ENCODE peak calls at places on chromosomes 13 and 19, in ten cellular contexts. D is esophagus squamous epithelium, U is transverse colon, V is endothelial cell of umbilical vein, H is adrenal gland, K is ovary, F is suprapubic skin, P is testis, X is Peyer's patch, Y is breast epithelium. R is an unnamed sample. For H3K36me3, the result is how much of the 10 kb centered on the place peaks cover.

GRCh38 chr13:109156181-109156935 is 526.9 kb downstream of the MYO16 start:
- DNase-seq in X (no peak), F (no peak), H (no peak), U (no peak), P (no peak), V (peak), Y (no peak), K (no peak), D (no peak), R (no peak)

GRCh38 chr19:7912144-7912696 is 2.4 kb upstream of the TGFBR3L start:
- DNase-seq in F (no peak), U (no peak), D (no peak), V (no peak), P (no peak), X (no peak), H (peak), Y (no peak), K (no peak), R (peak)

GRCh38 chr13:110853235-110853721 is 61.6 kb downstream of the ANKRD10 start:
- DNase-seq in Y (no peak), D (no peak), F (no peak), K (no peak), H (no peak), P (no peak), U (no peak), X (no peak), V (no peak), R (peak)

GRCh38 chr13:78256479-78256878 is 337.8 kb upstream of the EDNRB start:
- DNase-seq in Y (no peak), V (no peak), P (no peak), U (no peak), D (no peak), X (no peak), H (no peak), F (no peak), K (no peak), R (no peak)

GRCh38 chr13:33349996-33350826 is 64.7 kb upstream of the STARD13 start:
- DNase-seq in Y (peak), P (peak), F (no peak), D (no peak), K (peak), V (peak), H (peak), X (no peak), U (peak), R (peak)

GRCh38 chr13:99265823-99266426 is 7.7 kb upstream of the GPR18 start:
- DNase-seq in U (no peak), V (peak), F (no peak), X (no peak), K (no peak), Y (no peak), H (no peak), D (no peak), P (no peak), R (no peak)

GRCh38 chr19:2315818-2316353 is 7.9 kb upstream of the LINGO3 start:
- DNase-seq in X (peak), H (peak), P (peak), K (no peak), Y (no peak), U (peak), F (no peak), D (no peak), V (peak), R (no peak)

GRCh38 chr13:92994056-92994455 is 232.6 kb upstream of the GPC6 start:
- DNase-seq in U (no peak), H (no peak), P (no peak), V (no peak), F (no peak), Y (no peak), X (no peak), D (no peak), K (no peak), R (no peak)

GRCh38 chr19:14544977-14545715 is 15.8 kb downstream of the TECR start:
- DNase-seq in D (no peak), F (no peak), Y (peak), H (peak), P (no peak), V (no peak), U (peak), K (no peak), X (no peak), R (no peak)

GRCh38 chr19:22634450-22634827 is 315 bp downstream of the ZNF492 start:
- DNase-seq in U (no peak), V (no peak), D (no peak), K (no peak), Y (no peak), F (no peak), X (no peak), P (no peak), H (no peak), R (no peak)

GRCh38 chr13:28394422-28394821 is 100.5 kb downstream of the FLT1 start:
- DNase-seq in U (no peak), K (no peak), F (no peak), X (no peak), V (peak), D (no peak), H (no peak), Y (no peak), P (no peak), R (no peak)

GRCh38 chr13:66265446-66265845 is 964.7 kb downstream of the PCDH9 start:
- DNase-seq in K (no peak), H (no peak), F (no peak), U (no peak), X (no peak), D (no peak), V (no peak), P (no peak), Y (no peak), R (no peak)

GRCh38 chr13:110944121-110944967 is 29.5 kb upstream of the ANKRD10 start:
- DNase-seq in D (no peak), F (no peak), Y (no peak), P (no peak), X (no peak), V (peak), U (peak), K (peak), H (no peak), R (no peak)

GRCh38 chr19:23002690-23003422 is at the start of gene ZNF728:
- DNase-seq in P (peak), F (peak), K (peak), D (no peak), V (no peak), Y (peak), X (no peak), U (peak), H (peak), R (peak)

GRCh38 chr19:37905936-37906867 is at the start of gene WDR87:
- DNase-seq in D (no peak), K (peak), X (peak), P (no peak), F (no peak), Y (peak), H (no peak), U (peak), V (no peak), R (peak)

GRCh38 chr19:1399745-1400144 is 1.6 kb downstream of the GAMT start:
- DNase-seq in D (no peak), Y (no peak), H (no peak), K (no peak), U (no peak), X (no peak), V (no peak), F (no peak), P (no peak), R (no peak)

GRCh38 chr13:22915442-22916082 is 265.2 kb upstream of the SGCG start:
- DNase-seq in Y (no peak), U (peak), D (no peak), F (no peak), V (peak), P (peak), K (peak), X (no peak), H (peak), R (peak)

GRCh38 chr19:36973021-36973843 is 57.1 kb downstream of the ZNF568 start:
- DNase-seq in P (peak), D (peak), U (peak), F (peak), H (peak), X (peak), V (peak), K (peak), Y (peak), R (peak)

GRCh38 chr13:46648166-46648607 is 95.2 kb downstream of the LRCH1 start:
- DNase-seq in V (no peak), P (no peak), F (no peak), K (no peak), Y (no peak), U (peak), H (no peak), X (peak), D (no peak), R (no peak)

GRCh38 chr13:35992964-35993363 is 138.2 kb downstream of the DCLK1 start:
- DNase-seq in Y (no peak), P (no peak), K (no peak), D (no peak), H (no peak), U (no peak), F (no peak), X (no peak), V (no peak), R (no peak)

GRCh38 chr19:2268480-2268830 is 12.2 kb upstream of the JSRP1 start:
- DNase-seq in X (no peak), H (no peak), P (no peak), F (no peak), U (no peak), K (no peak), D (no peak), V (no peak), Y (no peak), R (no peak)

GRCh38 chr13:44425815-44426078 is 52.1 kb downstream of the SERP2 start:
- DNase-seq in P (no peak), V (no peak), F (no peak), X (no peak), Y (no peak), D (no peak), U (no peak), H (no peak), K (no peak), R (no peak)

GRCh38 chr13:30020726-30021312 is 170.4 kb upstream of the UBL3 start:
- DNase-seq in F (no peak), V (no peak), Y (no peak), D (no peak), X (no peak), U (no peak), H (no peak), P (no peak), K (no peak), R (peak)

GRCh38 chr13:106372199-106373160 is 163.0 kb downstream of the EFNB2 start:
- DNase-seq in U (no peak), Y (no peak), V (peak), D (no peak), P (no peak), X (no peak), H (no peak), F (no peak), K (no peak), R (no peak)

GRCh38 chr13:21012211-21012610 is 49.2 kb downstream of the LATS2 start:
- DNase-seq in X (no peak), P (no peak), F (no peak), U (no peak), V (no peak), D (no peak), Y (no peak), H (no peak), K (no peak), R (no peak)

GRCh38 chr13:39516140-39516539 is 86.9 kb downstream of the LHFPL6 start:
- DNase-seq in F (no peak), U (no peak), K (no peak), H (no peak), V (no peak), D (no peak), Y (no peak), P (no peak), X (no peak), R (no peak)

GRCh38 chr13:45747071-45747470 is 45.0 kb downstream of the CBY2 start:
- DNase-seq in F (no peak), X (no peak), V (no peak), D (no peak), K (no peak), Y (no peak), U (no peak), H (no peak), P (no peak), R (no peak)

GRCh38 chr19:50311723-50312635 is 17.2 kb downstream of the KCNC3 start:
- DNase-seq in V (no peak), Y (no peak), U (no peak), X (no peak), K (no peak), P (peak), H (no peak), F (no peak), D (no peak), R (no peak)

GRCh38 chr13:60679928-60680693 is 283.1 kb downstream of the TDRD3 start:
- DNase-seq in P (no peak), X (no peak), H (no peak), Y (no peak), V (peak), F (no peak), D (no peak), U (no peak), K (no peak), R (no peak)

GRCh38 chr19:17790059-17790780 is 4.7 kb upstream of the B3GNT3 start:
- DNase-seq in Y (no peak), X (no peak), U (peak), H (no peak), V (no peak), F (no peak), P (no peak), K (no peak), D (no peak), R (no peak)

GRCh38 chr13:48896312-48896711 is 79.4 kb upstream of the FNDC3A start:
- DNase-seq in F (no peak), X (no peak), D (no peak), H (no peak), P (no peak), Y (no peak), V (peak), U (no peak), K (no peak), R (no peak)

GRCh38 chr13:30837227-30838159 is 68.6 kb upstream of the MEDAG start:
- DNase-seq in U (no peak), P (no peak), X (no peak), D (no peak), F (no peak), K (no peak), V (no peak), H (no peak), Y (no peak), R (no peak)

GRCh38 chr13:99704390-99704789 is 203.1 kb downstream of the TM9SF2 start:
- DNase-seq in K (no peak), H (no peak), V (no peak), X (no peak), F (no peak), U (no peak), P (no peak), D (no peak), Y (no peak), R (no peak)

GRCh38 chr19:31969110-31969509 is 376.3 kb upstream of the ZNF507 start:
- DNase-seq in V (no peak), D (no peak), F (no peak), K (peak), H (no peak), X (no peak), P (peak), U (no peak), Y (no peak), R (no peak)
- TF ChIP-seq CTCF in V (no peak), D (no peak), F (no peak), K (no peak), H (no peak), X (no peak), P (no peak), U (no peak), Y (no peak), R (no peak)

DNA sequence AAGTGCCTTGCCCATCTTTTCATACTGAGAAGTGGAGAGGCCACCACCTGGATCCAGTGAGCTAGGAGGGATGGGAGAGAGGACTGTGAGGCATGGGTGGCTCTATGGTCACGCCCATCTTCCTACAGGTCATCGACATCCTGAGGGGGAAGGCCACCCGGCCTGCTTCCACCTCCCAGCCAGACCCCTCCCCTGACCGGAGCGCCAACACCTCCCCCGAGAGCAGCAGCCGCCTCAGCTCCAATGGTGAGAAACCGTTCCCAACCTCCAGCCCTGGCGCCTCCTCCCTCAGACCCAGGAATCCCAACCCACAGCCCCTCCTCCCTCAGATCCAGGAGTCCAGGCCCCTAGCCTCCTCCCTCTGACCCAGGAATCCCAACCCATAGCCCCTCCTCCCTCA is 10.1 kb downstream of the BCL3 start:
- DNase-seq in P (no peak), F (no peak), V (no peak), H (no peak), Y (no peak), D (no peak), U (no peak), K (peak), X (no peak), R (no peak)
- TF ChIP-seq POLR2A in P (no peak), F (no peak), V (no peak), H (no peak), Y (no peak), D (no peak), U (no peak), K (no peak), X (no peak), R (no peak)

GRCh38 chr19:16581971-16582343 is 9.7 kb upstream of the SLC35E1 start:
- DNase-seq in P (no peak), H (peak), D (no peak), F (no peak), Y (no peak), K (no peak), U (no peak), V (no peak), X (no peak), R (no peak)

GRCh38 chr19:16577531-16578052 is 5.4 kb upstream of the SLC35E1 start:
- DNase-seq in H (no peak), F (no peak), P (no peak), V (no peak), U (no peak), K (no peak), Y (no peak), D (no peak), X (no peak), R (no peak)

GRCh38 chr19:16581145-16581970 is 9.1 kb upstream of the SLC35E1 start:
- DNase-seq in X (no peak), U (no peak), H (peak), P (peak), F (no peak), K (no peak), V (no peak), D (no peak), Y (no peak), R (no peak)

GRCh38 chr19:16576690-16577530 is 4.7 kb upstream of the SLC35E1 start:
- DNase-seq in F (no peak), U (no peak), H (no peak), D (no peak), K (no peak), Y (no peak), X (no peak), V (no peak), P (no peak), R (no peak)

GRCh38 chr19:16579381-16579780 is 7.2 kb upstream of the SLC35E1 start:
- DNase-seq in D (no peak), V (no peak), H (no peak), X (no peak), P (no peak), U (no peak), F (no peak), K (no peak), Y (no peak), R (no peak)
- H3K36me3 ChIP-seq in D (under half), V (under half), H (under half), X (under half), P (under half), U (under half), F (under half), K (under half), Y (under half), R (under half)

DNA sequence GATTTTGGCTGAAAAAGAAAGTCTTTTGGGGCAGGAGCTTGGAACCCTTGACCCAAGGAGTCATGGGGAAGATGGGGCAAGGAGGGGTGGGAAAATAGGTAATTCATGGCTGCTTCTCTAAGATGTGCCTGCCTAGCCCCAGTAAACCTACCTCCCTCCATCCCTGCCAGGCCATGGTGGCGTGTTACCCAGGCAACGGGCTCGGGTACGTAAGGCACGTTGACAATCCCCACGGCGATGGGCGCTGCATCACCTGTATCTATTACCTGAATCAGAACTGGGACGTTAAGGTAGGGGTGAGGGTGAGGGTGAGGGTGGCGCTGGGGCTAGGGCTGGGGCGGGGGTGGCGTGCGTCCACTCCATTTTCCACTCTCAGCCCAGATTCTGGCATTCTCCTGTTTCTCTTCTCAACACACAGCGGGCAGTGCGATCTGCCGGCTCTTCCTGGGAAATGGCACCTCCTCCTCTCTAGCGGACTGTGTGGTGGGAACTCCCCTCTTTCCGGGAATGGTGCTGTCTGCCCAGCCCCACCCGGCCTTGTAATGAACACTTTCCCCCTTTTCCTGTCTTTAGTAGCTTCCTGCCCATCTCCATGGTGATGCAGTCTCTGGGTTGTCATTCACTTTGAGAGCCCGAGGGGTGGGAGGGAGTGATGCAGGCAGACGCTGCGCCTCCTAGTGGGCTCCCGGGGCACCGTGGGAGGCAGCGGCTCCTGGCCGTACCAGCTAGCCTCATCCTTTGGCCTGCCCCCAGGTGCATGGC is 7.6 kb downstream of the EGLN2 start:
- DNase-seq in U (peak), Y (peak), H (peak), D (peak), X (peak), V (peak), P (peak), F (peak), K (peak), R (peak)
- TF ChIP-seq CTCF in U (peak), Y (peak), H (peak), D (peak), X (peak), V (peak), P (peak), F (peak), K (peak), R (peak)

GRCh38 chr19:19034204-19034624 is 811 bp downstream of the ARMC6 start:
- DNase-seq in K (no peak), U (peak), Y (no peak), H (peak), F (no peak), P (peak), V (peak), D (no peak), X (peak), R (no peak)
- TF ChIP-seq POLR2A in K (no peak), U (no peak), Y (no peak), H (no peak), F (no peak), P (no peak), V (no peak), D (no peak), X (no peak), R (no peak)

GRCh38 chr19:12657966-12658365 is 8.6 kb downstream of the MAN2B1 start:
- DNase-seq in P (no peak), V (no peak), U (no peak), F (no peak), D (no peak), K (no peak), Y (no peak), H (no peak), X (no peak), R (no peak)
- H3K36me3 ChIP-seq in P (under half), V (under half), U (under half), F (half or more), D (under half), K (under half), Y (under half), H (under half), X (under half), R (under half)

GRCh38 chr13:113758651-113759524 is at the start of gene TMEM255B:
- DNase-seq in V (peak), H (peak), Y (peak), X (peak), K (peak), F (peak), D (peak), P (peak), U (peak), R (peak)
- TF ChIP-seq CTCF in V (no peak), H (no peak), Y (no peak), X (peak), K (no peak), F (peak), D (peak), P (no peak), U (peak), R (peak)

R was measured in uterus.